ENCODE peak calls at places on chromosomes 3 and 15, in ten cellular contexts. W is tibial artery; X is neural progenitor cell; D is left lung; K is neuronal stem cell; V is astrocyte; Z is lung; F is CD4-positive, alpha-beta T cell; Y is kidney; G is IMR-90. Q is an unnamed sample.

GRCh38 chr15:73105064-73105463 is 52.8 kb downstream of the NEO1 start:
- DNase-seq in W (no peak), D (no peak), V (no peak), K (no peak), Y (no peak), X (no peak), G (no peak), F (no peak), Z (no peak), Q (no peak)

GRCh38 chr3:177882124-177882648 is 654.0 kb upstream of the KCNMB2 start:
- DNase-seq in W (no peak), F (no peak), G (no peak), Z (no peak), D (no peak), K (no peak), Y (no peak), V (no peak), X (no peak), Q (no peak)

GRCh38 chr15:39312984-39313383 is 267.9 kb upstream of the THBS1 start:
- DNase-seq in G (no peak), F (no peak), Y (no peak), Z (no peak), D (peak; percentile 53), W (no peak), X (peak; percentile 35), V (no peak), K (no peak), Q (no peak)

GRCh38 chr15:39130556-39131379 is 450.1 kb upstream of the THBS1 start:
- DNase-seq in G (peak; percentile 67), K (no peak), Y (no peak), X (no peak), F (no peak), D (no peak), W (no peak), Z (no peak), V (no peak), Q (no peak)

GRCh38 chr15:23467110-23467600 is 20.1 kb upstream of the GOLGA6L2 start:
- DNase-seq in D (no peak), Y (no peak), K (no peak), X (peak; percentile 6), Z (no peak), W (no peak), G (peak; percentile 11), V (no peak), F (no peak), Q (no peak)

GRCh38 chr15:30885814-30886213 is 17.9 kb upstream of the FAN1 start:
- DNase-seq in Z (no peak), G (peak; percentile 11), K (no peak), X (peak; percentile 60), Y (no peak), W (no peak), F (no peak), D (no peak), V (no peak), Q (no peak)

GRCh38 chr15:62549345-62549970 is 384.4 kb upstream of the C2CD4B start:
- DNase-seq in Z (no peak), D (no peak), Y (no peak), X (peak; percentile 56), W (no peak), V (no peak), G (peak; percentile 33), F (no peak), K (no peak), Q (no peak)

GRCh38 chr3:177351757-177352158 is 154.5 kb upstream of the TBL1XR1 start:
- DNase-seq in X (no peak), Z (no peak), V (no peak), W (no peak), Y (no peak), K (no peak), G (no peak), D (no peak), F (no peak), Q (no peak)

GRCh38 chr15:52002351-52002750 is 16.7 kb upstream of the MAPK6 start:
- DNase-seq in Z (no peak), V (no peak), F (no peak), Y (no peak), G (no peak), K (no peak), D (no peak), X (no peak), W (no peak), Q (no peak)

GRCh38 chr15:40915106-40915661 is 14.0 kb upstream of the DLL4 start:
- DNase-seq in V (no peak), Y (no peak), K (no peak), G (no peak), D (no peak), X (no peak), F (no peak), W (no peak), Z (no peak), Q (no peak)

GRCh38 chr3:49427581-49427980 is 1.5 kb downstream of the NICN1 start:
- DNase-seq in Z (no peak), W (no peak), G (no peak), K (no peak), D (no peak), X (no peak), F (no peak), V (no peak), Y (no peak), Q (no peak)

GRCh38 chr3:49424816-49425215 is 2.5 kb upstream of the AMT start:
- DNase-seq in D (no peak), Z (no peak), X (no peak), G (no peak), Y (no peak), F (no peak), K (no peak), W (no peak), V (no peak), Q (no peak)

GRCh38 chr3:49421890-49422378 is 339 bp downstream of the AMT start:
- DNase-seq in Y (peak; percentile 77), D (no peak), X (no peak), G (no peak), W (no peak), F (no peak), V (no peak), K (no peak), Z (no peak), Q (no peak)

GRCh38 chr3:49417516-49418120 is 4.7 kb downstream of the AMT start:
- DNase-seq in X (no peak), Z (no peak), K (no peak), W (no peak), F (no peak), D (no peak), G (no peak), Y (no peak), V (no peak), Q (no peak)

GRCh38 chr3:49422379-49423248 is at the start of gene AMT:
- DNase-seq in G (peak; percentile 30), W (no peak), F (no peak), V (no peak), Z (peak; percentile 50), X (peak; percentile 94), D (no peak), Y (peak; percentile 82), K (peak; percentile 74), Q (no peak)
- H3K27ac ChIP-seq in G (peak within 1 kb of the TSS; percentile 2), W (peak within 1 kb of the TSS; percentile 69), F (no peak within 1 kb of the TSS), V (peak within 1 kb of the TSS; percentile 37), Z (peak within 1 kb of the TSS; percentile 9), X (no peak within 1 kb of the TSS), D (no peak within 1 kb of the TSS), Y (peak within 1 kb of the TSS; percentile 78), K (peak within 1 kb of the TSS; percentile 69), Q (no peak within 1 kb of the TSS)

DNA sequence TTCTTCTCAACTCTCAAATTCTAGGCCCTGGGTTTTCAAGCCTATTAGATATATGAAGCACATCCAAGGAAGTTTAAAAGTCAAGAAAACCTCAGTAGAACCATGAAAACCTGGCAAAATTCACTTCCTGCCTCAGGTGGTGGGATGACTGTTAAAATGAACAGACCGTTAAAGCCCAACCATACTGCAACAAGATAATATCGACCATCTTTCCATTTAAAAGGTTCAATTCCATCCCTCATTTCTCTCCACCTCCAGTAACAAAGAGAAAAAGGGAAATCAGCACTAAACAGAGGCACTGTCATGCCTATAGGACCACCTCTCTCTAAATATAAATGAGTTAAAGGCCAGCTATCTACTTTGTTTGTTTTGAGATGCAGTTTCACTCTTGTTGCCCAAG is 31.2 kb downstream of the EDC3 start:
- DNase-seq in V (no peak), W (no peak), D (no peak), Y (no peak), X (no peak), K (no peak), Z (no peak), F (no peak), G (no peak), Q (no peak)
- H3K27ac ChIP-seq in V (no peak overlapping the region), W (peak overlapping the region; percentile 3), D (peak overlapping the region; percentile 30), Y (no peak overlapping the region), X (no peak overlapping the region), K (no peak overlapping the region), Z (no peak overlapping the region), F (no peak overlapping the region), G (no peak overlapping the region), Q (peak overlapping the region; percentile 20)

GRCh38 chr3:138349926-138350665 is 1.7 kb downstream of the MRAS start:
- DNase-seq in Y (no peak), K (no peak), G (peak; percentile 37), Z (no peak), D (peak; percentile 47), F (no peak), V (no peak), W (no peak), X (no peak), Q (no peak)

GRCh38 chr3:138348950-138349739 is 766 bp downstream of the MRAS start:
- DNase-seq in D (no peak), G (peak; percentile 26), F (no peak), K (no peak), Z (no peak), Y (no peak), X (peak; percentile 50), V (no peak), W (peak; percentile 69), Q (no peak)

GRCh38 chr3:138354376-138354775 is 6.0 kb downstream of the MRAS start:
- DNase-seq in W (no peak), V (no peak), K (no peak), G (no peak), Z (no peak), F (no peak), Y (no peak), X (no peak), D (no peak), Q (peak; percentile 41)

GRCh38 chr3:138351151-138351550 is 2.8 kb downstream of the MRAS start:
- DNase-seq in G (peak; percentile 39), D (no peak), Z (no peak), W (no peak), V (no peak), Y (no peak), F (no peak), X (no peak), K (no peak), Q (peak; percentile 55)

GRCh38 chr3:138351916-138352555 is 3.7 kb downstream of the MRAS start:
- DNase-seq in D (no peak), F (no peak), W (no peak), Y (no peak), X (no peak), Z (no peak), K (no peak), V (no peak), G (peak; percentile 28), Q (peak; percentile 59)
- H3K27ac ChIP-seq in D (no peak overlapping the region), F (no peak overlapping the region), W (no peak overlapping the region), Y (no peak overlapping the region), X (no peak overlapping the region), Z (peak overlapping the region; percentile 79), K (no peak overlapping the region), V (no peak overlapping the region), G (no peak overlapping the region), Q (no peak overlapping the region)

DNA sequence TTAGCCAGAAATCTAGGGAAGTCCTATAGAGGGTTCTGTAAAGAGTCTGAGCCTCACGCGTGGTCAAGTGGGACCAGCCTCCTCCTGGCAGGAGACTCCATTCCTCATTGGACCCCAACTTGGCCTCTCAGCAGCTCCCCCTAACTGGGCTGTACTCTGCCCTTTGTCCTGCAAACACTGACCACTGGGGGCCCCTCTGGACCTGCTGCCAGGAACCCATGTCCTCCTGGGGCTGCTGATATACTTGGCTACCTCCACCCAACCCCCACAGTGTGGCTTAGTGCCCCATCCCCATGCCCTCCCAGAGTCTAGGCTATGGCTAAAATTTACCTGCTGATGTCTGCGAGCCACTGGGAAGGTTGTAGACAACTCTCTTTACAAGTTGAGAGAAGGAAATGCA is 62.7 kb downstream of the UBP1 start:
- DNase-seq in D (no peak), K (no peak), Y (no peak), X (no peak), F (no peak), W (no peak), Z (no peak), G (no peak), V (no peak), Q (no peak)
- H3K27ac ChIP-seq in D (no peak overlapping the region), K (no peak overlapping the region), Y (no peak overlapping the region), X (no peak overlapping the region), F (no peak overlapping the region), W (no peak overlapping the region), Z (no peak overlapping the region), G (no peak overlapping the region), V (no peak overlapping the region), Q (no peak overlapping the region)

Q was measured in coronary artery.